ENCODE peak calls at places on chromosomes 3 and 15, in four cellular contexts. One of them, this sample, is unnamed.
A peak's percentile ranks its signal among the peaks of the same experiment; 100 is the strongest.

GRCh38 chr3:33201195-33201594 is 17.4 kb downstream of the SUSD5 start:
- DNase-seq in tibial nerve: no peak
- DNase-seq in heart right ventricle: no peak
- DNase-seq in fibroblast of pulmonary artery: no peak
- DNase-seq in this sample: no peak

GRCh38 chr3:121167374-121168139 is 259.6 kb downstream of the STXBP5L start:
- DNase-seq in fibroblast of pulmonary artery: no peak
- DNase-seq in heart right ventricle: no peak
- DNase-seq in tibial nerve: no peak
- DNase-seq in this sample: no peak

GRCh38 chr15:65066001-65066634 is 1.7 kb downstream of the RASL12 start:
- DNase-seq in fibroblast of pulmonary artery: peak; percentile 36
- DNase-seq in heart right ventricle: no peak
- DNase-seq in tibial nerve: no peak
- DNase-seq in this sample: no peak

GRCh38 chr3:153295906-153296305 is 133.9 kb downstream of the RAP2B start:
- DNase-seq in heart right ventricle: no peak
- DNase-seq in fibroblast of pulmonary artery: peak; percentile 57
- DNase-seq in tibial nerve: no peak
- DNase-seq in this sample: no peak

GRCh38 chr3:174331095-174331802 is 527.9 kb upstream of the NAALADL2 start:
- DNase-seq in tibial nerve: no peak
- DNase-seq in fibroblast of pulmonary artery: no peak
- DNase-seq in heart right ventricle: no peak
- DNase-seq in this sample: no peak

GRCh38 chr3:13715167-13715954 is 164.5 kb downstream of the WNT7A start:
- DNase-seq in fibroblast of pulmonary artery: no peak
- DNase-seq in tibial nerve: no peak
- DNase-seq in heart right ventricle: no peak
- DNase-seq in this sample: no peak

GRCh38 chr3:190444576-190445145 is 5.0 kb downstream of the TMEM207 start:
- DNase-seq in tibial nerve: no peak
- DNase-seq in fibroblast of pulmonary artery: peak; percentile 8
- DNase-seq in heart right ventricle: no peak
- DNase-seq in this sample: no peak

GRCh38 chr3:127822166-127822835 is at the start of gene MGLL:
- DNase-seq in heart right ventricle: peak; percentile 55
- DNase-seq in fibroblast of pulmonary artery: peak; percentile 32
- DNase-seq in tibial nerve: no peak
- DNase-seq in this sample: no peak

GRCh38 chr3:12165909-12166308 is 7.2 kb upstream of the TIMP4 start:
- DNase-seq in tibial nerve: no peak
- DNase-seq in heart right ventricle: no peak
- DNase-seq in fibroblast of pulmonary artery: no peak
- DNase-seq in this sample: no peak

GRCh38 chr3:32313723-32314473 is 75.4 kb downstream of the CMTM8 start:
- DNase-seq in tibial nerve: no peak
- DNase-seq in heart right ventricle: no peak
- DNase-seq in fibroblast of pulmonary artery: peak; percentile 39
- DNase-seq in this sample: no peak

GRCh38 chr3:61186030-61186429 is 65.2 kb downstream of the FHIT start:
- DNase-seq in tibial nerve: no peak
- DNase-seq in fibroblast of pulmonary artery: no peak
- DNase-seq in heart right ventricle: no peak
- DNase-seq in this sample: no peak

GRCh38 chr3:175732053-175732452 is 872.9 kb downstream of the NAALADL2 start:
- DNase-seq in heart right ventricle: no peak
- DNase-seq in fibroblast of pulmonary artery: no peak
- DNase-seq in tibial nerve: no peak
- DNase-seq in this sample: no peak

GRCh38 chr3:123792473-123793201 is 91.5 kb downstream of the MYLK start:
- DNase-seq in tibial nerve: no peak
- DNase-seq in heart right ventricle: no peak
- DNase-seq in fibroblast of pulmonary artery: no peak
- DNase-seq in this sample: no peak

GRCh38 chr15:76994001-76994400 is 925 bp upstream of the PSTPIP1 start:
- DNase-seq in fibroblast of pulmonary artery: no peak
- DNase-seq in tibial nerve: no peak
- DNase-seq in heart right ventricle: no peak
- DNase-seq in this sample: no peak

GRCh38 chr3:42780398-42780797 is 7.3 kb upstream of the CCDC13 start:
- DNase-seq in tibial nerve: no peak
- DNase-seq in fibroblast of pulmonary artery: no peak
- DNase-seq in heart right ventricle: no peak
- DNase-seq in this sample: no peak

GRCh38 chr3:49924683-49925082 is 4.9 kb downstream of the MON1A start:
- DNase-seq in fibroblast of pulmonary artery: peak; percentile 73
- DNase-seq in heart right ventricle: no peak
- DNase-seq in tibial nerve: no peak
- DNase-seq in this sample: no peak

GRCh38 chr15:29822685-29823459 is 604 bp upstream of the TJP1 start:
- DNase-seq in tibial nerve: peak; percentile 35
- DNase-seq in heart right ventricle: peak; percentile 70
- DNase-seq in fibroblast of pulmonary artery: peak; percentile 79
- DNase-seq in this sample: no peak

GRCh38 chr15:29822100-29822684 is at the start of gene TJP1:
- DNase-seq in fibroblast of pulmonary artery: peak; percentile 74
- DNase-seq in tibial nerve: peak; percentile 69
- DNase-seq in heart right ventricle: peak; percentile 84
- DNase-seq in this sample: no peak

GRCh38 chr15:29820802-29821160 is 1.5 kb downstream of the TJP1 start:
- DNase-seq in fibroblast of pulmonary artery: no peak
- DNase-seq in tibial nerve: no peak
- DNase-seq in heart right ventricle: no peak
- DNase-seq in this sample: no peak

GRCh38 chr15:29819979-29820801 is 2.1 kb downstream of the TJP1 start:
- DNase-seq in tibial nerve: no peak
- DNase-seq in fibroblast of pulmonary artery: no peak
- DNase-seq in heart right ventricle: no peak
- DNase-seq in this sample: no peak

DNA sequence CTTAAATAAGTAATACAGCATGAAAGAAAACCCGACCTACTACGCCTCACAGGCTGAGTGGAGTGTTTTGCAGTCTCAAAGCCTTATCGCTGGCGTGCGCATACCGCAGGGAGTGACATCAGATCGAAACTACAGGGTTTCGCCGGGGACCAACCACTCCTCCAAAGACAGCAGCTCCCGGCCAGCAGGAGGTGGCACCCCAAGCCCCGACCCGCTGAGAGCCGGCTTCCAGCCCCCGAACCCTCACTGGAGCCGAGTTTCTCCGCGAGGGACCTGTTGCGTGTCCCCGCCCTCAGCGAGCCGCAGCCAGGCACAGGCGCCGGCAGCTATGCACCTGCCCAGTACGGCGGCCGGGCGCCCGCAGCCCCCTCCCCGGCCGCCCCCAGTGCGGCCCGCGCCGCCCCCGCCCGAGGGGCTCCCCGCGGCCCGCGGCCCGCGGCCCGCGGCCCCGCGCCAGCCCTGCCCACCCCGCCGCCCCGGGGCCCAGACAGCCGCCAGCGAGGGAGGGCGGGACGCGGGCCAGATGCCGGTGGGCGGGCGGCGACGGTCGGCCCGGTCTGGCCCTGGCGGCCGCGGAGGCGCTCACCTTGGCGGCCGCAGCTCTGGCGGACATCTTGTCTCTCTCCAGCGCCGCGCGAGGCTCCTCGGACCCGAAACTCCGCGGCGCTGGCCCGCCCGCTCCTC is 710 bp downstream of the TJP1 start:
- DNase-seq in fibroblast of pulmonary artery: peak; percentile 80
- DNase-seq in heart right ventricle: peak; percentile 69
- DNase-seq in tibial nerve: peak; percentile 41
- DNase-seq in this sample: no peak
- H3K4me3 ChIP-seq in fibroblast of pulmonary artery: peak overlapping the region; percentile 83
- H3K4me3 ChIP-seq in heart right ventricle: peak overlapping the region; percentile 74
- H3K4me3 ChIP-seq in tibial nerve: peak overlapping the region; percentile 65
- H3K4me3 ChIP-seq in this sample: no peak overlapping the region

GRCh38 chr15:41494922-41495735 is 1.5 kb downstream of the ITPKA start:
- DNase-seq in heart right ventricle: no peak
- DNase-seq in fibroblast of pulmonary artery: no peak
- DNase-seq in tibial nerve: no peak
- DNase-seq in this sample: no peak
- TF ChIP-seq CTCF in heart right ventricle: no peak
- TF ChIP-seq CTCF in fibroblast of pulmonary artery: no peak
- TF ChIP-seq CTCF in tibial nerve: no peak
- TF ChIP-seq CTCF in this sample: no peak

DNA sequence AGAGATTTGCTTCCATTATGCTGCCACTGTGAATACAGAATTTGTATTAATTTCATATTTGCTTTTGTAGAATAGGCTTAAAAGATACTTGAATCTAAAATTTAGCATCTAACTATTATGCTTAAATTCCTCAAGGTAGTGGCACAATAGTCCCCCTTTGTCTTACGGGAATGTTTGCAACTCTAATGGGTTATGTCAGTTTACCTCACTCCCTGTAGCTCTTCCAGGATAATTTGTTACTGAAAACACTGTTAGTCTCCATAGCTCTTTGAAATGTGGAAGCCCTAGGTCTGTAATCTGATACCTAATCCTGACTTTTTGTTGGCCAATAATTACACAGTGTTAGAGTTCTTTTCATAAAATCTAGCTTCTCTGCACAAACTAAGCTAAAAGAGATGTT is 433.4 kb downstream of the PYDC2 start:
- DNase-seq in heart right ventricle: no peak
- DNase-seq in fibroblast of pulmonary artery: no peak
- DNase-seq in tibial nerve: no peak
- DNase-seq in this sample: no peak
- H3K4me3 ChIP-seq in heart right ventricle: no peak overlapping the region
- H3K4me3 ChIP-seq in fibroblast of pulmonary artery: no peak overlapping the region
- H3K4me3 ChIP-seq in tibial nerve: no peak overlapping the region
- H3K4me3 ChIP-seq in this sample: no peak overlapping the region

GRCh38 chr3:159781867-159782266 is 206.8 kb upstream of the IL12A start:
- DNase-seq in heart right ventricle: no peak
- DNase-seq in fibroblast of pulmonary artery: no peak
- DNase-seq in tibial nerve: no peak
- DNase-seq in this sample: no peak
- TF ChIP-seq CTCF in heart right ventricle: no peak
- TF ChIP-seq CTCF in fibroblast of pulmonary artery: no peak
- TF ChIP-seq CTCF in tibial nerve: no peak
- TF ChIP-seq CTCF in this sample: no peak

DNA sequence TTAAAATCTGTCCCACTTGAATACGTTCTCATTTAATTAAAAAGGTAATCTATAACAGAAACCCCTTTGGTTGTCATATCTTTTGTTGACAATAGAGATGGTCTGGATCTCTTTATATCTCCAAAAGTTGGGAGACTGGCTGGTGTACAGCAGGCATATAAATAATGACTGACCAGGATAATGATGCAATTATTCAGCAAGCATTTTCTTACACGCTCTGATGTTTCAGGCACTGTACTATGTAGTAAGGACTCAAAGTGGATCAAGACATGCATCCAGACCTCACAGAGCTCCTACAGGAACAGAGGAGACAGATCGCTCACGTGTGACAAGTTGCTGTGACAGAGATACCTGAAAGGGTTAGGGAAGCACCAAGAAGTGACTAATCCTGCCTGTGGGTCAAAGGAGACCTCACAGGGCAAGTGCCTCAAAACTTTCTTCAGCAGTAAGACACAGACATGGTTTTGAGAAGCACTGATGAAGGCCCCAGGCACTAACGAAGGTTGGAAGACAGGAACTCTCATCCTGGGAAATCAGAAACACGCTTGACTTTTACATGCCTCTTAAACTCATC is 25.7 kb downstream of the VPS39 start:
- DNase-seq in heart right ventricle: no peak
- DNase-seq in fibroblast of pulmonary artery: no peak
- DNase-seq in tibial nerve: no peak
- DNase-seq in this sample: no peak
- H3K4me3 ChIP-seq in heart right ventricle: no peak overlapping the region
- H3K4me3 ChIP-seq in fibroblast of pulmonary artery: no peak overlapping the region
- H3K4me3 ChIP-seq in tibial nerve: no peak overlapping the region
- H3K4me3 ChIP-seq in this sample: no peak overlapping the region

GRCh38 chr3:89184596-89184995 is 77.2 kb downstream of the EPHA3 start:
- DNase-seq in tibial nerve: no peak
- DNase-seq in heart right ventricle: no peak
- DNase-seq in fibroblast of pulmonary artery: no peak
- DNase-seq in this sample: no peak
- TF ChIP-seq CTCF in tibial nerve: no peak
- TF ChIP-seq CTCF in heart right ventricle: no peak
- TF ChIP-seq CTCF in fibroblast of pulmonary artery: no peak
- TF ChIP-seq CTCF in this sample: no peak

GRCh38 chr15:71806452-71806931 is 3.9 kb upstream of the NR2E3 start:
- DNase-seq in fibroblast of pulmonary artery: peak; percentile 47
- DNase-seq in tibial nerve: no peak
- DNase-seq in heart right ventricle: no peak
- DNase-seq in this sample: no peak
- H3K4me3 ChIP-seq in fibroblast of pulmonary artery: no peak overlapping the region
- H3K4me3 ChIP-seq in tibial nerve: no peak overlapping the region
- H3K4me3 ChIP-seq in heart right ventricle: no peak overlapping the region
- H3K4me3 ChIP-seq in this sample: no peak overlapping the region